ENCODE peak calls at places on chromosomes 2 and 18, in five cellular contexts. I is pancreas, C is A549, P is left lung, K is GM23248. V is an unnamed sample.

GRCh38 chr2:164066095-164066494 is 330.3 kb upstream of the FIGN start:
- DNase-seq in I (no peak), C (no peak), K (no peak), P (no peak), V (no peak)

GRCh38 chr2:199309973-199310372 is 147.8 kb downstream of the SATB2 start:
- DNase-seq in K (no peak), P (no peak), C (no peak), I (no peak), V (no peak)

GRCh38 chr2:195538937-195539336 is 118.1 kb upstream of the SLC39A10 start:
- DNase-seq in K (no peak), C (no peak), P (no peak), I (no peak), V (no peak)

GRCh38 chr18:69935319-69936190 is 12.1 kb downstream of the CD226 start:
- DNase-seq in P (no peak), C (no peak), K (peak; percentile 39), I (no peak), V (no peak)

GRCh38 chr18:79484661-79485621 is 89.2 kb downstream of the NFATC1 start:
- DNase-seq in K (peak; percentile 99), I (peak; percentile 45), P (peak; percentile 75), C (no peak), V (no peak)

GRCh38 chr2:644871-645270 is 32.3 kb downstream of the TMEM18 start:
- DNase-seq in I (no peak), K (no peak), C (no peak), P (no peak), V (no peak)

GRCh38 chr18:9539283-9539682 is 64.0 kb downstream of the RALBP1 start:
- DNase-seq in I (no peak), P (no peak), C (no peak), K (peak; percentile 84), V (no peak)

GRCh38 chr2:234643407-234643806 is 146.5 kb upstream of the ARL4C start:
- DNase-seq in C (no peak), P (no peak), K (peak; percentile 43), I (no peak), V (no peak)

GRCh38 chr2:210445116-210445707 is 31.3 kb downstream of the LANCL1 start:
- DNase-seq in K (peak; percentile 56), C (peak; percentile 6), P (no peak), I (no peak), V (no peak)

DNA sequence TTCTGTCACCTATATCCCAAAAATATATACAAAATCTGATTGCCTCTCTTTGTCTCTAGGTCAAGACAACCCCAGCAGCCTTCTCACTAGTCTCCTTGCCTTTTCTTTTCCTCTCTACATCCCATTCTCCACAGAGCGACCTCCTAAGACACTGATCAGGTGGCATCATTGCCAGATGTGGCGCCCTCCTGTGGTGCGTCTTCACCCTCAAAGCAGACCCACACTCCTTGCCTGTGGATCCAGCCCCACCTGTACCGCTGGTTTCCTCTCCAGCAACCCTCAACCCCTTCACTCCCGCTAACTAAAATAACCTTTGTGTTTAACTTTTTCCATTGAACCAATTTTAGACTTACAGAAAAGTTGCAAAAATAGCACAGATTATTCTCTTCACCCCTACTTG is 273.3 kb downstream of the GLI2 start:
- DNase-seq in P (no peak), C (peak; percentile 27), K (no peak), I (no peak), V (no peak)
- H3K4me1 ChIP-seq in P (no peaks in the 10 kb centered on the region), C (no peaks in the 10 kb centered on the region), K (peaks cover 7% of the 10 kb centered on the region), I (no peaks in the 10 kb centered on the region), V (no peaks in the 10 kb centered on the region)

DNA sequence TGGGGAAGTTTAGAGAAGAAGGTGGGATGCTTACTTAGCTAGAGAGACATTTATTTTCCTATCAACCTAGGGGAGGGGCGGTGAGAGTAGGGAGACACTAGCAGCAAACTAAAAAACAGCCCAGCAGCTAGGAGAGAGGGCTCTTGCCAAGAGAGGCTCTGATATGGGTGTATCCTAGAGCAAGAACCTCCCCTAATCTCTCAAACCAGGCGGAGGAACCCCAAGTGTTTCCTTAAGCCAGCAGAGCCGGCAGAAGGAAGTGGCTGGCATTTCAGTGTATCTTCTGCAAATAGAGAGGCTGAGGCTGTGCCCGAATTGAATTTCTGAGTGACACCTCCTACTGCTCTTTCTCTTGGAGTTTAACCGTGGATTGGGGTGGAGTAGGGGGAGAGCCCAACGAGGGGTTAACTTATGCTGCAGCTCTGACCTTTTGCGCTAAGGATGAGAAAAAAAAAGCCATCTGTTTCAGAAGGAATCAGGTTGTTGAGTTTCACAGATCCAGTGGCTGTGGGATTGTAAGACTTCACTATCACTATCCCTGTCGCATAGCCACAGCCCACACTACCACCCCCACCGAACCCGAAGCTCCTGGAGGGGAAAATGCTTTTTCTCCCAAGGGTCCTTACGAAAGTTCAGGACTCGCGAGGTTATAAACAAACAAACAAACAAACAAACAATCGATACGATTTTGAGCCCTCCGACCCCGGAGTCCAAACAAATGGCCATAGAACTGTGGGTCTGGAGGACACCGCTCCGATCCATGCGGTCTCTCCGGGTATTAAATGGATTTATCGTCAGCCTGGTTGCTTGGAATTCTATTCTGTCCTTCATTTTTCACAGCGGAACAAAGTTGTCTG is 1.3 kb downstream of the ST8SIA5 start:
- DNase-seq in K (no peak), C (no peak), P (no peak), I (no peak), V (no peak)
- H3K4me3 ChIP-seq in K (no peak overlapping the region), C (no peak overlapping the region), P (no peak overlapping the region), I (no peak overlapping the region), V (peak overlapping the region; percentile 70)

GRCh38 chr2:127103243-127104165 is 3.5 kb downstream of the BIN1 start:
- DNase-seq in C (no peak), I (no peak), K (no peak), P (peak; percentile 57), V (peak; percentile 61)
- H3K4me1 ChIP-seq in C (peaks cover 54% of the 10 kb centered on the region), I (peaks cover 4% of the 10 kb centered on the region), K (peaks cover 16% of the 10 kb centered on the region), P (peaks cover 17% of the 10 kb centered on the region), V (peaks cover 57% of the 10 kb centered on the region)

DNA sequence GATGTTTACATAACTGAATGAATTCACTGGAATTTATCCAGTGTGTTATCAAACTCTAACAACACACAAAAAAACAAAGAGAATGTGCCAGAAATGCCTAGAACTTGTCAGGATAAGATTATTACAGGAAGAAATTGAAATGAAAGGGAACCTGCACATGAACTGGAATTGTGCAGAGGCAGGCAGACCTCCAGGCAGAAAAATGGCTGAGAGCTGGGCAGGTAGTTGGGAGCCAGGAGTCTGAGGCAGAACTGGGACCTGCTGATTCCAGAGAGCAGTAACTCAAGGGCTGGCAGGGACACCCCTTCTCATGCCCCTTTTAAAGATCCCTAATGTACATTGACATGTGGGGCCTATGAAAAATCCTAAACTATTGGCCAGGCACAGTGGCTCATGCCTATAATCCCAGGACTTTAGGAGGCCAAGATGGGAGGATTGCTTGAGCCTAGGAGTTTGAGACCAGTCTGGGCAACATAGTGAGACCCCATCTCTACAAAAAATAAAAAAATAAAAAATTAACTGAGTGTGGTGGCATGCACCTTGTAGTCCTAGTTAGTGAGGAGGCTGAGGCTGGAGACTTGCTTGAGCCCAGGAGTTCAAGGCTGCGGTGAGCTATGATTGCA is 674 bp upstream of the SP110 start:
- DNase-seq in I (no peak), C (no peak), P (no peak), K (no peak), V (no peak)
- H3K4me3 ChIP-seq in I (peak overlapping the region; percentile 32), C (peak overlapping the region; percentile 61), P (peak overlapping the region; percentile 63), K (peak overlapping the region; percentile 99), V (peak overlapping the region; percentile 60)

DNA sequence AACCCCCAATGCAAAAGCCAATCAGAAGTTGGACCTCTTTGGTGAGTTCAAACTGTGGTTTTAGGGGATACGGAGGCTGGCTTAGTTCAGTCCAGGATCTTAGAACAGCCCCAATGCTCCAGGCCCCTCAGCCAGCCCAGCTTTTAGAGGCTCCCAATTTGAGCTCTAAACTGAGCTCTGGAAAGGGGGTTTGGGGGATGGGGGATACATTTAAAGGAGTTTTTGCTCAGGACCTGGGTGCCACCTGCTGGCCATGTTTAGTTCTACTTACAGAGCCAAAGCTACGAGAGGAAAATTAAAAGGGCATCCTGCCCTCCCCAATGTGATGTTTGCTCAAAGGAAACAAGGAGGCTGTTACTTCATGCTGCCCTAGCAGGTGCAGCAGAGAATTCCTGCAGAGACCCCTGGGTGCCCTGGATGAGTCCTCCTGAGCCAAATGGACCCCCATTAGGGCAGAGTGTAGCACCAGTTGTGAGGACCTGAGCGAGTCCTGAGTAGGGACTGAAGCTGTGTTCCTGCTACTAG is 15.9 kb upstream of the TMEM214 start:
- DNase-seq in I (no peak), C (peak; percentile 79), K (peak; percentile 84), P (no peak), V (peak; percentile 47)
- H3K4me1 ChIP-seq in I (no peaks in the 10 kb centered on the region), C (peaks cover 40% of the 10 kb centered on the region), K (peaks cover 28% of the 10 kb centered on the region), P (peaks cover 12% of the 10 kb centered on the region), V (peaks cover 96% of the 10 kb centered on the region)

GRCh38 chr18:74497778-74498177 is 1.6 kb downstream of the CNDP2 start:
- DNase-seq in K (peak; percentile 9), P (no peak), C (no peak), I (no peak), V (no peak)
- H3K4me3 ChIP-seq in K (peak overlapping the region; percentile 91), P (no peak overlapping the region), C (no peak overlapping the region), I (no peak overlapping the region), V (no peak overlapping the region)